ENCODE peak calls at places on chromosomes 1 and 21, in seven cellular contexts. I, K, O, H, B, Y and N are unnamed samples.

GRCh38 chr1:202317941-202318925 is 23.5 kb downstream of the UBE2T start:
- DNase-seq in H (no peak), B (no peak), I (no peak), O (no peak), K (no peak), Y (no peak), N (no peak)

GRCh38 chr1:236530959-236531358 is 7.2 kb downstream of the LGALS8 start:
- DNase-seq in K (no peak), H (no peak), O (no peak), B (no peak), Y (no peak), I (no peak), N (no peak)

GRCh38 chr1:109628540-109629321 is 9.1 kb downstream of the AMPD2 start:
- DNase-seq in H (no peak), I (no peak), K (no peak), O (peak; percentile 47), Y (no peak), B (no peak), N (peak; percentile 56)

GRCh38 chr1:18707696-18708257 is 77.1 kb downstream of the PAX7 start:
- DNase-seq in O (no peak), Y (no peak), I (no peak), K (no peak), B (peak; percentile 21), H (no peak), N (no peak)

GRCh38 chr1:36327421-36328087 is 4.1 kb upstream of the EVA1B start:
- DNase-seq in I (no peak), H (peak; percentile 56), Y (no peak), O (peak; percentile 70), B (no peak), K (peak; percentile 89), N (peak; percentile 72)

GRCh38 chr1:180580237-180580636 is 21.5 kb downstream of the OVAAL start:
- DNase-seq in K (peak; percentile 40), H (peak; percentile 36), B (no peak), O (peak; percentile 33), Y (no peak), I (no peak), N (peak; percentile 54)

GRCh38 chr1:107626075-107626796 is 338.7 kb downstream of the VAV3 start:
- DNase-seq in H (peak; percentile 63), I (no peak), B (no peak), Y (no peak), O (no peak), K (no peak), N (no peak)

GRCh38 chr1:24699628-24700027 is 45.6 kb upstream of the CLIC4 start:
- DNase-seq in I (no peak), Y (no peak), O (no peak), H (no peak), K (no peak), B (no peak), N (no peak)

GRCh38 chr1:53043271-53043670 is 18.7 kb upstream of the PODN start:
- DNase-seq in H (peak; percentile 85), Y (no peak), O (peak; percentile 68), I (no peak), B (no peak), K (peak; percentile 89), N (peak; percentile 28)

GRCh38 chr1:37877991-37878544 is 18.7 kb upstream of the MTF1 start:
- DNase-seq in O (no peak), B (no peak), H (no peak), K (no peak), Y (no peak), I (no peak), N (no peak)

GRCh38 chr1:157732755-157733154 is 32.2 kb upstream of the FCRL3 start:
- DNase-seq in I (no peak), B (no peak), Y (no peak), O (no peak), K (no peak), H (no peak), N (no peak)

GRCh38 chr21:34722684-34723300 is 54.0 kb downstream of the CLIC6 start:
- DNase-seq in I (no peak), O (no peak), Y (no peak), K (no peak), H (no peak), B (peak; percentile 53), N (no peak)

GRCh38 chr21:31909772-31910470 is 37.1 kb downstream of the HUNK start:
- DNase-seq in K (no peak), O (no peak), I (no peak), Y (no peak), H (no peak), B (no peak), N (no peak)

GRCh38 chr21:25385912-25386474 is 221.3 kb downstream of the MRPL39 start:
- DNase-seq in I (no peak), Y (no peak), H (peak; percentile 58), K (peak; percentile 71), B (no peak), O (peak; percentile 70), N (peak; percentile 86)

GRCh38 chr1:66624412-66625060 is 90.6 kb downstream of the SGIP1 start:
- DNase-seq in K (peak; percentile 76), H (peak; percentile 76), I (no peak), Y (no peak), B (no peak), O (peak; percentile 69), N (peak; percentile 86)

GRCh38 chr21:42553435-42553834 is 39.8 kb downstream of the SLC37A1 start:
- DNase-seq in K (no peak), Y (no peak), H (no peak), O (no peak), B (no peak), I (no peak), N (no peak)

GRCh38 chr1:29800120-29800519 is 563.8 kb downstream of the PTPRU start:
- DNase-seq in B (no peak), Y (no peak), H (no peak), I (no peak), K (no peak), O (no peak), N (no peak)

GRCh38 chr1:44707112-44707881 is 23.7 kb downstream of the RNU5D-1 start:
- DNase-seq in Y (no peak), I (no peak), H (peak; percentile 71), B (no peak), K (peak; percentile 95), O (peak; percentile 94), N (peak; percentile 81)